ENCODE peak calls at places on chromosomes 11 and 22, in seven cellular contexts. K is A549, U is MCF 10A, L is cardiac muscle cell, P is iPS-NIHi11, O is tibial artery, E is posterior vena cava. Z is an unnamed sample.

GRCh38 chr11:46490576-46491100 is 99.1 kb upstream of the CHRM4 start:
- DNase-seq in L (no peak), P (no peak), O (no peak), K (no peak), U (no peak), E (no peak), Z (peak; percentile 6)

GRCh38 chr22:25987948-25988347 is 181.3 kb upstream of the SEZ6L start:
- DNase-seq in E (no peak), U (no peak), O (no peak), L (no peak), P (no peak), K (no peak), Z (no peak)

GRCh38 chr22:29016067-29016938 is 45.3 kb downstream of the C22orf31 start:
- DNase-seq in E (no peak), O (no peak), K (no peak), L (no peak), P (no peak), U (no peak), Z (no peak)

GRCh38 chr11:47130541-47130940 is 46.1 kb downstream of the ARFGAP2 start:
- DNase-seq in P (peak; percentile 38), K (no peak), O (no peak), E (no peak), L (no peak), U (no peak), Z (no peak)

GRCh38 chr22:36928826-36929535 is 15.6 kb downstream of the CSF2RB start:
- DNase-seq in E (no peak), L (no peak), P (no peak), K (no peak), U (no peak), O (no peak), Z (no peak)

GRCh38 chr11:108466405-108466804 is 924 bp downstream of the C11orf65 start:
- DNase-seq in L (no peak), U (no peak), K (no peak), E (no peak), O (no peak), P (no peak), Z (no peak)

GRCh38 chr11:65639623-65640482 is 2.0 kb downstream of the SIPA1 start:
- DNase-seq in E (no peak), U (no peak), K (no peak), L (no peak), P (no peak), O (no peak), Z (no peak)

GRCh38 chr22:37020192-37020479 is 594 bp downstream of the MPST start:
- DNase-seq in U (peak; percentile 58), K (no peak), E (no peak), P (no peak), O (peak; percentile 39), L (peak; percentile 57), Z (no peak)

GRCh38 chr22:38941488-38941987 is 15.9 kb upstream of the APOBEC3A start:
- DNase-seq in P (no peak), K (no peak), U (no peak), O (no peak), L (no peak), E (no peak), Z (no peak)

GRCh38 chr11:121889931-121890330 is 226.1 kb downstream of the BLID start:
- DNase-seq in U (peak; percentile 76), K (no peak), O (no peak), P (no peak), L (peak; percentile 43), E (no peak), Z (no peak)

Z was measured in HS-5.